ENCODE peak calls at places on chromosomes 7 and 10, in four cellular contexts. W, I, V and N are unnamed samples.
A peak's percentile ranks its signal among the peaks of the same experiment; 100 is the strongest.

GRCh38 chr10:59434463-59435326 is 72.3 kb upstream of the FAM13C start:
- DNase-seq in W (no peak), I (no peak), V (no peak), N (no peak)

GRCh38 chr7:158816271-158816670 is 13.0 kb downstream of the ESYT2 start:
- DNase-seq in W (no peak), I (no peak), V (no peak), N (no peak)

GRCh38 chr10:132458595-132459251 is 61.7 kb downstream of the PWWP2B start:
- DNase-seq in W (peak; percentile 62), I (no peak), V (peak; percentile 64), N (peak; percentile 11)

GRCh38 chr10:12509016-12509793 is 159.9 kb downstream of the CAMK1D start:
- DNase-seq in W (no peak), I (no peak), V (no peak), N (no peak)

GRCh38 chr7:114085592-114086490 is 167.0 kb upstream of the PPP1R3A start:
- DNase-seq in W (peak; percentile 82), I (peak; percentile 45), V (peak; percentile 87), N (no peak)

GRCh38 chr7:20310963-20311742 is 19.5 kb upstream of the ITGB8 start:
- DNase-seq in W (peak; percentile 30), I (no peak), V (no peak), N (no peak)

GRCh38 chr7:139495726-139496125 is 12.3 kb upstream of the KLRG2 start:
- DNase-seq in W (no peak), I (no peak), V (no peak), N (no peak)

GRCh38 chr10:19848226-19848950 is 32.2 kb downstream of the PLXDC2 start:
- DNase-seq in W (no peak), I (no peak), V (no peak), N (no peak)

GRCh38 chr10:548212-548897 is 141.1 kb downstream of the DIP2C start:
- DNase-seq in W (no peak), I (no peak), V (no peak), N (no peak)

GRCh38 chr7:91656486-91657237 is 223.8 kb downstream of the MTERF1 start:
- DNase-seq in W (peak; percentile 12), I (no peak), V (peak; percentile 61), N (no peak)

GRCh38 chr10:116170815-116171250 is 102.2 kb downstream of the GFRA1 start:
- DNase-seq in W (no peak), I (peak; percentile 14), V (no peak), N (no peak)

GRCh38 chr7:99485094-99485493 is 12.4 kb downstream of the ZNF789 start:
- DNase-seq in W (no peak), I (no peak), V (no peak), N (no peak)

GRCh38 chr10:24469993-24470392 is 253.7 kb downstream of the ARHGAP21 start:
- DNase-seq in W (no peak), I (no peak), V (no peak), N (no peak)

GRCh38 chr10:48509974-48510692 is 94.7 kb downstream of the ARHGAP22 start:
- DNase-seq in W (no peak), I (no peak), V (no peak), N (no peak)

GRCh38 chr10:61986357-61986756 is 84.9 kb downstream of the ARID5B start:
- DNase-seq in W (no peak), I (no peak), V (no peak), N (no peak)

GRCh38 chr10:67282871-67283270 is 357.0 kb downstream of the LRRTM3 start:
- DNase-seq in W (no peak), I (no peak), V (no peak), N (no peak)

GRCh38 chr10:110774069-110775021 is 97.4 kb upstream of the PDCD4 start:
- DNase-seq in W (no peak), I (no peak), V (no peak), N (no peak)

GRCh38 chr10:130300608-130301025 is 164.4 kb downstream of the GLRX3 start:
- DNase-seq in W (no peak), I (no peak), V (peak; percentile 78), N (no peak)

GRCh38 chr10:80598084-80598798 is 60.5 kb downstream of the SH2D4B start:
- DNase-seq in W (no peak), I (no peak), V (no peak), N (no peak)

GRCh38 chr10:110833234-110833940 is 38.3 kb upstream of the PDCD4 start:
- DNase-seq in W (no peak), I (no peak), V (no peak), N (no peak)

GRCh38 chr7:19114591-19114855 is 2.9 kb downstream of the TWIST1 start:
- DNase-seq in W (no peak), I (no peak), V (no peak), N (no peak)
- H3K27ac ChIP-seq in W (no peak overlapping the region), I (no peak overlapping the region), V (no peak overlapping the region), N (no peak overlapping the region)

GRCh38 chr7:128838981-128839731 is 8.9 kb downstream of the FLNC start:
- DNase-seq in W (no peak), I (no peak), V (peak; percentile 31), N (no peak)
- H3K27ac ChIP-seq in W (no peak overlapping the region), I (no peak overlapping the region), V (no peak overlapping the region), N (peak overlapping the region; percentile 93)

DNA sequence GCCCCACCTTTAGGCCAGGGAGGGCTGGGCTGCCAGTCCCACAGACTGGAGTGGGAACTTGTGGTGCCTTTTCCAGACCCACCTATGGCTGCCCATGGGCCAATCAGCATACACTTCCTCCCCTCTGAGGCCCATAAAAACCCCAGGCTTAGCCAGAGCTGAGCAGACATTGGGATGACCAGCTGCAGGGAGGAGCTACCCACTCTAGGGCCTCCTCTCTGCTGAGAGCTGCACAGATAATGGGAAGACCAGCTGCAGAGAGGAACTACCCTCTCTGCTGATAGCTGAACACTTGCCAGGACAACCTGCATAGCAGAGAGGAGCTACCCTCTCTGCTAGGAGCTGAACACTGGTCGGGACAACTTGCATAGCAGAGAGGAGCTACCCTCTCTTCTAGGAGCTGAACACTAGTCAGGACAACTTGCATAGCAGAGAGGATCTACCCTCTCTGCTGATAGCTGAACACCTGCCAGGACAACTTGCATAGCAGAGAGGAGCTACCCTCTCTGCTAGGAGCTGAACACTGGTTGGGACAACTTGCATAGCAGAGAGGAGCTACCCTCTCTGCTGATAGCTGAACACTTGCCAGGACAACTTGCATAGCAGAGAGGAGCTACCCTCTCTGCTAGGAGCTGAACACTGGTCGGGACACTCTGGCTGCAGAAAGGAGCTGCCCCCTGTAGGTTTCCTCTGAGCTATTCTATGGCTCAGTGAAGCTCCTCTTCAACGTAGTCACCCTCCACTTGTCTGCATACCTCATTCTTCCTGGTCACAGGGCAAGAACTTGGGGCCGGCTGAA is 88.3 kb upstream of the CACUL1 start:
- DNase-seq in W (no peak), I (no peak), V (no peak), N (no peak)
- H3K27ac ChIP-seq in W (no peak overlapping the region), I (no peak overlapping the region), V (no peak overlapping the region), N (no peak overlapping the region)

GRCh38 chr10:79393924-79394610 is 46.8 kb downstream of the PPIF start:
- DNase-seq in W (no peak), I (no peak), V (peak; percentile 47), N (no peak)

GRCh38 chr10:79394631-79395030 is 47.4 kb downstream of the PPIF start:
- DNase-seq in W (no peak), I (no peak), V (peak; percentile 17), N (no peak)

GRCh38 chr10:79392020-79392398 is 44.7 kb downstream of the PPIF start:
- DNase-seq in W (no peak), I (no peak), V (peak; percentile 42), N (no peak)

GRCh38 chr10:79392506-79393176 is 45.4 kb downstream of the PPIF start:
- DNase-seq in W (no peak), I (no peak), V (peak; percentile 24), N (no peak)

GRCh38 chr10:79393221-79393923 is 46.1 kb downstream of the PPIF start:
- DNase-seq in W (no peak), I (no peak), V (peak; percentile 30), N (no peak)
- H3K27ac ChIP-seq in W (no peak overlapping the region), I (no peak overlapping the region), V (no peak overlapping the region), N (peak overlapping the region; percentile 80)

GRCh38 chr7:95863623-95864022 is 91.3 kb downstream of the DYNC1I1 start:
- DNase-seq in W (no peak), I (no peak), V (no peak), N (no peak)
- H3K27ac ChIP-seq in W (no peak overlapping the region), I (no peak overlapping the region), V (no peak overlapping the region), N (no peak overlapping the region)

GRCh38 chr7:36659638-36660341 is 64.5 kb downstream of the AOAH start:
- DNase-seq in W (no peak), I (no peak), V (no peak), N (no peak)
- H3K27ac ChIP-seq in W (no peak overlapping the region), I (peak overlapping the region; percentile 87), V (no peak overlapping the region), N (no peak overlapping the region)

GRCh38 chr10:72688208-72688651 is 3.7 kb upstream of the MCU start:
- DNase-seq in W (no peak), I (no peak), V (no peak), N (no peak)
- H3K27ac ChIP-seq in W (no peak overlapping the region), I (no peak overlapping the region), V (no peak overlapping the region), N (no peak overlapping the region)

GRCh38 chr7:92766461-92767003 is 69.8 kb downstream of the CDK6 start:
- DNase-seq in W (peak; percentile 15), I (no peak), V (no peak), N (no peak)

GRCh38 chr7:92769844-92770243 is 66.5 kb downstream of the CDK6 start:
- DNase-seq in W (no peak), I (no peak), V (no peak), N (no peak)

GRCh38 chr7:92769361-92769633 is 67.1 kb downstream of the CDK6 start:
- DNase-seq in W (no peak), I (no peak), V (no peak), N (no peak)

GRCh38 chr7:92767427-92767826 is 68.9 kb downstream of the CDK6 start:
- DNase-seq in W (no peak), I (no peak), V (no peak), N (no peak)

DNA sequence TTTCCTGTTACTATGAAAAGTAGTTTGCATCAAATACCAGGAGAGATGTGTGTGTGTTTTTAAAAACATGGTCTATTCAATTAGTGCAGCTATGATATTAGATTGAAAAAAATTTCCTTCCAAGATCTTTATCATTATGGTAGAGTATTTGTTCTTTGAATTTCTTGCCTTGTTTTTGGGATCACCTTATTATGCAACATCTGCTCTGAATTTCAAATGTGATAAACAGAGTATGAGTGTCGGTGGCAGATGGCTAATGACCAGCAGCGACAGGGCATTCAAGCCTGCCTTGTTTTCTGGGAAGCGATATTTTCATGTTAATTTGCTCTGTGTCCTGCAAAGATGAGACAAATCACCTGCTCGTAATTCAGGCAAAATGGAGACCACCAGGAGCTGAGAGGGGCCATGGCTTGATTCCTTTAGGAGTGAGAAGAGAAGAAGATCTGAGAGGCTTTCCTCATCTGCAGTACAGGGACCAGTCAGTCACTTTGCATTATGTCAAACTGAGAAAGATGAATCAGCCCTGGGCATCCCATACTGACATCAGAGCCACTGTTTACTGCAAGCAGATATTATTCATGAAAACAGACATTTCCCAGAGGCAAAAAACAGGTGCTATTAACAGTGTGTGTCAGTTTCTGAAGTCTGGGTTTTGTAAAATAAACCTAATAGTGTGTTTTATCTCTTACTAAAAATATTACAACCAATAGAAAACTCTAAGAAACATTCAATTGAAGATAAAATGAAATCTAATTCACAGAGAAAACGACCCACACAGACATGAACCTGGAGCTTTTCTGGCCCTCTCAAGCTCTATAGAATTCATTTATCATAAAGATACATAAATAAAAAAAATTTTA is 67.6 kb downstream of the CDK6 start:
- DNase-seq in W (no peak), I (no peak), V (no peak), N (peak; percentile 13)
- H3K27ac ChIP-seq in W (no peak overlapping the region), I (no peak overlapping the region), V (no peak overlapping the region), N (peak overlapping the region; percentile 56)